ENCODE peak calls at places on chromosome 1, in four cellular contexts. K, W, O and B are unnamed samples.

GRCh38 chr1:154698320-154699096 is 90.5 kb upstream of the ADAR start:
- DNase-seq in O (no peak), W (no peak), K (no peak), B (no peak)

GRCh38 chr1:36425791-36426190 is 24.5 kb downstream of the OSCP1 start:
- DNase-seq in W (no peak), O (peak), K (no peak), B (no peak)

GRCh38 chr1:58528518-58528917 is 18.0 kb downstream of the OMA1 start:
- DNase-seq in O (peak), K (no peak), W (no peak), B (no peak)

GRCh38 chr1:234488954-234489691 is 10.1 kb upstream of the TARBP1 start:
- DNase-seq in O (no peak), W (no peak), K (no peak), B (no peak)

GRCh38 chr1:31572323-31573104 is 3.8 kb upstream of the TINAGL1 start:
- DNase-seq in W (no peak), K (no peak), O (no peak), B (no peak)

GRCh38 chr1:10251325-10252103 is 41.1 kb downstream of the KIF1B start:
- DNase-seq in K (no peak), O (peak), W (no peak), B (no peak)

GRCh38 chr1:18939398-18940302 is 16.8 kb downstream of the IFFO2 start:
- DNase-seq in W (no peak), O (peak), K (no peak), B (no peak)

GRCh38 chr1:227774721-227775665 is 39.8 kb downstream of the SNAP47 start:
- DNase-seq in W (no peak), O (peak), K (peak), B (no peak)